ENCODE peak calls at places on chromosomes 3 and 15, in eight cellular contexts. E is mammary epithelial cell, C is breast epithelium, D is mesothelial cell of epicardium, N is foreskin fibroblast, I is endodermal cell, X is endothelial cell, V is choroid plexus epithelial cell. T is an unnamed sample.

GRCh38 chr3:169760479-169760878 is 4.4 kb downstream of the TERC start:
- DNase-seq in E (peak), C (no peak), D (no peak), N (peak), I (no peak), X (no peak), V (peak), T (no peak)

GRCh38 chr3:141227752-141228151 is 3.9 kb upstream of the PXYLP1 start:
- DNase-seq in E (no peak), C (no peak), D (no peak), N (peak), I (no peak), X (no peak), V (peak), T (no peak)

GRCh38 chr3:126018545-126018944 is 49.6 kb downstream of the ROPN1B start:
- DNase-seq in E (no peak), C (no peak), D (no peak), N (no peak), I (no peak), X (no peak), V (no peak), T (no peak)

GRCh38 chr3:169240786-169241486 is 422.6 kb downstream of the MECOM start:
- DNase-seq in E (no peak), C (no peak), D (no peak), N (no peak), I (no peak), X (no peak), V (no peak), T (no peak)

GRCh38 chr15:85504739-85505676 is 124.6 kb downstream of the AKAP13 start:
- DNase-seq in E (peak), C (peak), D (no peak), N (peak), I (peak), X (peak), V (peak), T (peak)

GRCh38 chr15:31605467-31605931 is 278.9 kb downstream of the KLF13 start:
- DNase-seq in E (no peak), C (no peak), D (no peak), N (peak), I (peak), X (peak), V (peak), T (peak)

GRCh38 chr15:92631721-92632120 is 23.9 kb downstream of the FAM174B start:
- DNase-seq in E (no peak), C (no peak), D (no peak), N (no peak), I (peak), X (no peak), V (no peak), T (no peak)

GRCh38 chr15:55907797-55908196 is 85.6 kb downstream of the NEDD4 start:
- DNase-seq in E (peak), C (no peak), D (no peak), N (peak), I (no peak), X (no peak), V (peak), T (no peak)

GRCh38 chr3:99638244-99638948 is at the start of gene COL8A1:
- DNase-seq in E (peak), C (peak), D (no peak), N (peak), I (peak), X (peak), V (peak), T (no peak)

GRCh38 chr3:47908744-47909143 is 105.8 kb downstream of the DHX30 start:
- DNase-seq in E (no peak), C (no peak), D (no peak), N (no peak), I (no peak), X (no peak), V (no peak), T (no peak)

GRCh38 chr3:39378092-39378491 is 5.1 kb upstream of the SLC25A38 start:
- DNase-seq in E (peak), C (no peak), D (no peak), N (peak), I (peak), X (peak), V (peak), T (peak)

GRCh38 chr15:96354731-96355560 is 24.4 kb downstream of the NR2F2 start:
- DNase-seq in E (peak), C (no peak), D (no peak), N (peak), I (no peak), X (no peak), V (peak), T (no peak)

GRCh38 chr3:53846134-53846850 is at the start of the genes CHDH and IL17RB:
- DNase-seq in E (peak), C (peak), D (no peak), N (peak), I (peak), X (peak), V (no peak), T (peak)

GRCh38 chr3:115784739-115785571 is 161.6 kb downstream of the GAP43 start:
- DNase-seq in E (peak), C (no peak), D (no peak), N (peak), I (peak), X (no peak), V (peak), T (no peak)
- TF ChIP-seq CTCF in E (no peak), C (no peak), D (peak), N (no peak), I (no peak), X (no peak), V (no peak), T (no peak)

GRCh38 chr15:43196760-43197548 is 11.8 kb downstream of the CCNDBP1 start:
- DNase-seq in E (no peak), C (no peak), D (no peak), N (no peak), I (no peak), X (no peak), V (no peak), T (no peak)
- TF ChIP-seq CTCF in E (no peak), C (no peak), D (no peak), N (no peak), I (no peak), X (no peak), V (no peak), T (no peak)

DNA sequence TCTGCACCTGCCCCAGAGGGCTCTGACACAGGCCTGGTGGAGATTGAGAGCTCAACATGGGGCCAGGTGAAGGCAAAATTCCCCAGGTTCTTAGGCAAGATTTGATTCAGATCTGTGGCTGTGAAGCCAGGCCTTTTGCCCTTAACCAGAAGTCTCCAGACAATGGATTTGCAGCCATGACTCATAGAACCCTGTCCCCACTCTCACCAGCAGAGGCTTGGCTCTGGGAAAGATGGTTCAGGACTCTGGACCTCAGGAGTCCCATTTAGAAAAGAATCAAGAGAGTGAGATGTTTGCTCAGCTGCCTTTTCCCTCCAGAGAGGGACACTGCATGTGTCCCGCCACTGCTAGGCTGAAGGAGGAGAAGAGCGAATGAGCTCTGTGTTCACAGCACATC is 361.4 kb upstream of the ICE2 start:
- DNase-seq in E (no peak), C (no peak), D (no peak), N (peak), I (peak), X (peak), V (peak), T (no peak)
- TF ChIP-seq CTCF in E (no peak), C (no peak), D (no peak), N (no peak), I (peak), X (no peak), V (peak), T (no peak)

GRCh38 chr3:148880681-148881080 is 15.6 kb downstream of the CPA3 start:
- DNase-seq in E (no peak), C (no peak), D (no peak), N (no peak), I (peak), X (peak), V (peak), T (no peak)
- TF ChIP-seq CTCF in E (no peak), C (no peak), D (no peak), N (no peak), I (peak), X (no peak), V (no peak), T (peak)

GRCh38 chr3:183114779-183115178 is 15.5 kb upstream of the MCCC1 start:
- DNase-seq in E (no peak), C (no peak), D (no peak), N (no peak), I (peak), X (no peak), V (no peak), T (no peak)
- TF ChIP-seq CTCF in E (no peak), C (no peak), D (no peak), N (no peak), I (peak), X (no peak), V (peak), T (no peak)

GRCh38 chr15:42800731-42801474 is 64.0 kb upstream of the CDAN1 start:
- DNase-seq in E (no peak), C (no peak), D (no peak), N (no peak), I (peak), X (peak), V (no peak), T (peak)

GRCh38 chr15:42798802-42799201 is 61.9 kb upstream of the CDAN1 start:
- DNase-seq in E (no peak), C (no peak), D (no peak), N (no peak), I (no peak), X (no peak), V (no peak), T (no peak)

GRCh38 chr15:42802168-42802567 is 65.2 kb upstream of the CDAN1 start:
- DNase-seq in E (no peak), C (no peak), D (no peak), N (no peak), I (no peak), X (no peak), V (no peak), T (no peak)

DNA sequence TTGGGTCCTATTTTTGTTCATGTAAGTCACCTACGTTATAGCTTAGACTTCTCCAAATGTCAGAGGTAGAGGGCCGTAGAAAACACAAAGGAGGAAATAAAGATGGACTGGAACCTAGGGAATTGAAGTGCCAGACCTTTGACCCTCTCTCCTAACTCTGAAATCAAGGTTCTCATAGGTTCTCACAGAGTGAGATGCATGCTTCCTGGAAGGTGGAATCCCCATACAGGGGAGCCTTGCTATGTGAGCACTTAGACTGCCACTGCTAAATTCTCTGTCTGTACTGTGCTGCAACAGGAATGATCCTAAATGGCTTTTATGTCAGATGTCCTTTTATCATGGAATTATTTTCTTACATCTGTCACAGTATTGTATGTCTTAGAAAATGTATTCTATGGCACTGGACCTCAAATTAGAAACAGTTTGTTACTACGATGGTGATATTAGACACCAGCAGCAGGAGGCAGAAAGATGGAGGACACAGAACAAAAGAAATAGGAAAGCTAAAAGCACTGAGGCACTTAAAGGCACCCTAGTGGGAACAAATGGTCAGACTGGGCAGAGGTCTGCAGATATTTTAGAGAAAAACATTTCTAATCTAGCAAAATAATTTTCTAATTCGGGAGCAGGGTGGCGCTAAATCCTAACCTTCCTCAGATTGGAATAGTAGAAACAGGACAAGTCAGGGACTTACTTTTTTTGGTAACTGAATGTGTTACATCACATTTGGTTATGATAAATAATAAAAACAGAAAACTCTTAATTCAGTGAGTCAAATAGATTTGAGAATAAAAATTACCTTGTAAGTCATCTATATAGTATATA is 60.2 kb upstream of the CDAN1 start:
- DNase-seq in E (no peak), C (no peak), D (no peak), N (peak), I (no peak), X (no peak), V (peak), T (no peak)
- TF ChIP-seq CTCF in E (peak), C (no peak), D (no peak), N (no peak), I (no peak), X (no peak), V (no peak), T (peak)

GRCh38 chr3:139564290-139564861 is 24.8 kb upstream of the RBP1 start:
- DNase-seq in E (no peak), C (no peak), D (no peak), N (no peak), I (peak), X (peak), V (peak), T (no peak)
- TF ChIP-seq CTCF in E (peak), C (no peak), D (no peak), N (no peak), I (peak), X (peak), V (peak), T (peak)

GRCh38 chr15:99385865-99386264 is 134.6 kb downstream of the LRRC28 start:
- DNase-seq in E (no peak), C (no peak), D (no peak), N (peak), I (no peak), X (no peak), V (peak), T (no peak)

GRCh38 chr15:99386429-99386828 is 135.1 kb downstream of the LRRC28 start:
- DNase-seq in E (no peak), C (no peak), D (no peak), N (no peak), I (no peak), X (no peak), V (peak), T (no peak)

GRCh38 chr15:99387769-99388168 is 136.5 kb downstream of the LRRC28 start:
- DNase-seq in E (no peak), C (no peak), D (no peak), N (no peak), I (no peak), X (no peak), V (no peak), T (no peak)

GRCh38 chr15:99390667-99391066 is 139.4 kb downstream of the LRRC28 start:
- DNase-seq in E (no peak), C (no peak), D (no peak), N (no peak), I (peak), X (no peak), V (no peak), T (no peak)

DNA sequence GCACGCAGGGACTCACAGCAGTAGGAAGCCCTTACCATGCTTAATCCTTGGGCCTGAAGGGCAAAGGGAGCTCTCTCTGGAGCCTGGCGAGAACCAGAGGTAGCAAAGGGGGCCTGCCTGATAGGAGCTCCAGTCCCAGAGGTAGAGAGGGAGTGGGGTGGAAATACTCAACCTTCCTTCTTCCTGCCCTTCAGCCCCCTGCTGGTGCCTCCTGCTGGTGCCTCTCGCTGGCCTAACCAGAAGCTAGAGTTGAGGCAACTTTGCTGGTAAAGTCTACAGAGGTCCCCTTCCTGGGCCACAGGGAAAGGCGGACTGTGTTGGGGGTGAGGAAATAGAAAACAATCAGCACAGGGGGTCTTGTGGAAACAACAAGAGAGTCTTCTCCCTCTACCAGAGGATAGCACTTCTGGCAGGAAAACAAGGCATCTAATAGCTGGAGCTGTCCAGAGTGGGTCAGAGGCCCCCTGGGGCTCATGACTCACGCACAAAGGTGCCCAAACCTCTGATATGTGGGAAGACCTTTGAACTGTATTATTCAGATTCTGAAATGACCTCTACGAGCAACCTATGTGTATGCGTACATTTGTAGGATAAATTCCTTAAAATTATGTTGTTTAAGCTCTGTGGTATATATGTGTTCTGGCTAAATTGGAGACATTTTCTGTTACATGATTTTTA is 133.8 kb downstream of the LRRC28 start:
- DNase-seq in E (no peak), C (no peak), D (no peak), N (no peak), I (no peak), X (no peak), V (peak), T (no peak)
- TF ChIP-seq CTCF in E (no peak), C (no peak), D (no peak), N (peak), I (peak), X (peak), V (peak), T (no peak)

GRCh38 chr3:184249412-184250166 is at the start of gene EEF1AKMT4:
- DNase-seq in E (peak), C (peak), D (peak), N (peak), I (peak), X (peak), V (peak), T (peak)
- TF ChIP-seq CTCF in E (peak), C (peak), D (peak), N (peak), I (peak), X (no peak), V (peak), T (peak)

T was measured in neural crest cell.